ENCODE peak calls at places on chromosomes 16 and 17, in nine cellular contexts. U, O, W, J, S, R, D, T and E are unnamed samples.

GRCh38 chr16:74309789-74310781 is 13.5 kb downstream of the PSMD7 start:
- DNase-seq in U (peak), O (peak), W (peak), J (peak), S (peak), R (peak), D (peak), T (peak), E (peak)

GRCh38 chr16:81416749-81417148 is 27.9 kb upstream of the CMIP start:
- DNase-seq in U (no peak), O (no peak), W (no peak), J (no peak), S (no peak), R (no peak), D (no peak), T (no peak), E (no peak)

GRCh38 chr16:85145734-85146531 is 33.7 kb upstream of the CIBAR2 start:
- DNase-seq in U (no peak), O (no peak), W (no peak), J (no peak), S (no peak), R (no peak), D (peak), T (no peak), E (no peak)

GRCh38 chr17:57587201-57587870 is 157.8 kb downstream of the CCDC182 start:
- DNase-seq in U (no peak), O (no peak), W (no peak), J (no peak), S (no peak), R (no peak), D (no peak), T (no peak), E (no peak)

GRCh38 chr16:84839054-84839453 is 19.3 kb downstream of the CRISPLD2 start:
- DNase-seq in U (peak), O (no peak), W (no peak), J (no peak), S (no peak), R (peak), D (peak), T (no peak), E (peak)

GRCh38 chr17:27808629-27809028 is 8.3 kb upstream of the NOS2 start:
- DNase-seq in U (no peak), O (peak), W (no peak), J (no peak), S (no peak), R (no peak), D (no peak), T (no peak), E (no peak)

GRCh38 chr17:7383371-7383741 is 2.5 kb downstream of the TNK1 start:
- DNase-seq in U (no peak), O (no peak), W (no peak), J (no peak), S (no peak), R (no peak), D (no peak), T (no peak), E (no peak)

GRCh38 chr16:1877804-1878203 is 5.8 kb upstream of the MEIOB start:
- DNase-seq in U (no peak), O (no peak), W (no peak), J (no peak), S (no peak), R (no peak), D (no peak), T (no peak), E (peak)

GRCh38 chr17:40373324-40373723 is 8.8 kb upstream of the GJD3 start:
- DNase-seq in U (no peak), O (no peak), W (no peak), J (no peak), S (no peak), R (peak), D (no peak), T (no peak), E (no peak)

GRCh38 chr16:67483731-67484525 is 581 bp upstream of the AGRP start:
- DNase-seq in U (no peak), O (no peak), W (no peak), J (no peak), S (no peak), R (no peak), D (no peak), T (no peak), E (no peak)

GRCh38 chr16:693766-694165 is 3.6 kb upstream of the WDR24 start:
- DNase-seq in U (no peak), O (no peak), W (no peak), J (no peak), S (no peak), R (no peak), D (no peak), T (no peak), E (no peak)

GRCh38 chr17:49022391-49022941 is 25.3 kb downstream of the IGF2BP1 start:
- DNase-seq in U (no peak), O (peak), W (peak), J (no peak), S (no peak), R (no peak), D (no peak), T (peak), E (peak)

GRCh38 chr16:19980866-19981265 is 92.8 kb downstream of the GPR139 start:
- DNase-seq in U (peak), O (peak), W (peak), J (no peak), S (no peak), R (peak), D (peak), T (peak), E (peak)

GRCh38 chr17:73331060-73331459 is 19.3 kb upstream of the CDC42EP4 start:
- DNase-seq in U (no peak), O (no peak), W (no peak), J (no peak), S (no peak), R (no peak), D (no peak), T (no peak), E (no peak)

GRCh38 chr16:27642753-27643152 is 92.8 kb downstream of the KATNIP start:
- DNase-seq in U (peak), O (peak), W (peak), J (peak), S (no peak), R (peak), D (no peak), T (no peak), E (peak)

GRCh38 chr16:11067697-11068141 is 123.4 kb downstream of the CLEC16A start:
- DNase-seq in U (no peak), O (no peak), W (no peak), J (no peak), S (no peak), R (no peak), D (no peak), T (no peak), E (no peak)

GRCh38 chr17:15039366-15039765 is 225.8 kb downstream of the PMP22 start:
- DNase-seq in U (no peak), O (no peak), W (no peak), J (no peak), S (no peak), R (peak), D (no peak), T (no peak), E (peak)

GRCh38 chr17:15038656-15039055 is 226.5 kb downstream of the PMP22 start:
- DNase-seq in U (no peak), O (no peak), W (no peak), J (no peak), S (no peak), R (peak), D (no peak), T (no peak), E (peak)

GRCh38 chr17:15031971-15032370 is 233.2 kb downstream of the PMP22 start:
- DNase-seq in U (no peak), O (peak), W (peak), J (no peak), S (no peak), R (no peak), D (no peak), T (no peak), E (no peak)

DNA sequence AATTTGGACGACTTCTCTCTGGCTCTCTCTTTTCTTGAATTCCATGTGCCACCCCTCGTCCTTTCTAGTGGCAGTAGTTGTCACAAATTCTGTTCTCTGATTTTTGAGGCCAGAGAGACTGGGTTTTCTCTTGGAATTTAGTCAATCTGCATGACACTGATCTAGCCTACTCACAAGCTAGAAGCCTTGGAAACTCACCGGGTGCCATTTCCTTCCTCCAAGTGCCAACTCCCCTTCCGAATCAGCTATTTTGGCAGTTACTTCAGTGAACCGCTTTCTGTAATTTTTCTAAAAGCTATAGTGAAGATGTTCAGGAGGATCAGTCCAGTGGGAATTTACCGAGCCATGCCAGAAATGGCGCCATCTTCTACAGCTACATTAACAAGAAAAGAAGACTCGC is 228.9 kb downstream of the PMP22 start:
- DNase-seq in U (no peak), O (peak), W (no peak), J (no peak), S (no peak), R (no peak), D (no peak), T (no peak), E (no peak)
- H2AFZ ChIP-seq in U (no peak), O (peak), W (peak), J (no peak), S (no peak), R (no peak), D (no peak), T (no peak), E (no peak)

GRCh38 chr17:32523017-32523680 is 36.4 kb downstream of the CDK5R1 start:
- DNase-seq in U (no peak), O (peak), W (no peak), J (peak), S (peak), R (no peak), D (no peak), T (no peak), E (no peak)
- TF ChIP-seq EZH2phosphoT487 in U (no peak), O (no peak), W (no peak), J (no peak), S (no peak), R (no peak), D (no peak), T (no peak), E (no peak)

DNA sequence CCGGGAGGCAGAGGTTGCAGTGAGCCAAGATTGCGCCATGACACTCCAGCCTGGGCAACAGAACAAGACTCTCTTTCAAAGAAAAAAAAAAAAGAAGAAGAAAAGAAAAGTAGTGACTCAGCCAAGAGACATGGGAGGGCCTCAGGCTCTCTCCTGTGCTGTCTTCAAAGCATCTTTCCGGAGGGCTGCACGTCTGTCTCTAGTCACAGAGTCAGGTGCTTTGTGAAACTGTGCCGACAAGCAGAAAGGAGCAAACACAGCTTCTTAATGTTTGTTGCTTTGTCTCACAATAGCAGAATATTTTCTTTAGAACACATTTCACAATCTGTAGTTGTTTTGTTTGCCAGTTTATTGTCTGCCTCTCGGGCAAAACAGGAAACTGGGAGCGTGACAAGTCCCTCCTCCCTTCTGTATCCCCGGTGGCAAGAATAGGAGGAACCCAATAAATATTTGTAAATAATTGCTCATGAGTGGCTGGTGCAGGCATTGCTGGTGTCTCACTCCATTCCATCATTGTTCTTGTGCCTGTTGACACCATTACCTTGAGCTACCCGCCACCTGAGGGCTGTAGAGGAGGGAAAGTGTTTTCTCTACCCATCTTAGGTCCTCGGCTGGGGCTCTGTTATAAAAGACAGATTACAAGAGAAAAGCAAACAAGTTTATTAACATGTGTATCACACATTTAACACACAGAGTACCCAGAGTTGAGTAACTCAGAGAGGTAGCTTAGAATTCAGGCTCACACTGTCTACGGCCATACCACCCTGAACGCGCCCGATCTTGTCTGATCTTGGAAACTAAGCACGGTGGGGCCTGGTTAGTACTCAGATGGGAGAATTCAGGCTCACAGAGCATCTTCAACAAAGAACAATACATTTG is 5.5 kb downstream of the GAST start:
- DNase-seq in U (no peak), O (no peak), W (no peak), J (no peak), S (no peak), R (peak), D (no peak), T (peak), E (peak)
- H2AFZ ChIP-seq in U (peak), O (peak), W (peak), J (no peak), S (no peak), R (no peak), D (no peak), T (no peak), E (peak)

GRCh38 chr17:5629133-5629532 is 44.8 kb upstream of the NLRP1 start:
- DNase-seq in U (no peak), O (no peak), W (no peak), J (no peak), S (no peak), R (peak), D (no peak), T (no peak), E (no peak)
- TF ChIP-seq EZH2phosphoT487 in U (no peak), O (no peak), W (no peak), J (no peak), S (no peak), R (no peak), D (no peak), T (no peak), E (no peak)

DNA sequence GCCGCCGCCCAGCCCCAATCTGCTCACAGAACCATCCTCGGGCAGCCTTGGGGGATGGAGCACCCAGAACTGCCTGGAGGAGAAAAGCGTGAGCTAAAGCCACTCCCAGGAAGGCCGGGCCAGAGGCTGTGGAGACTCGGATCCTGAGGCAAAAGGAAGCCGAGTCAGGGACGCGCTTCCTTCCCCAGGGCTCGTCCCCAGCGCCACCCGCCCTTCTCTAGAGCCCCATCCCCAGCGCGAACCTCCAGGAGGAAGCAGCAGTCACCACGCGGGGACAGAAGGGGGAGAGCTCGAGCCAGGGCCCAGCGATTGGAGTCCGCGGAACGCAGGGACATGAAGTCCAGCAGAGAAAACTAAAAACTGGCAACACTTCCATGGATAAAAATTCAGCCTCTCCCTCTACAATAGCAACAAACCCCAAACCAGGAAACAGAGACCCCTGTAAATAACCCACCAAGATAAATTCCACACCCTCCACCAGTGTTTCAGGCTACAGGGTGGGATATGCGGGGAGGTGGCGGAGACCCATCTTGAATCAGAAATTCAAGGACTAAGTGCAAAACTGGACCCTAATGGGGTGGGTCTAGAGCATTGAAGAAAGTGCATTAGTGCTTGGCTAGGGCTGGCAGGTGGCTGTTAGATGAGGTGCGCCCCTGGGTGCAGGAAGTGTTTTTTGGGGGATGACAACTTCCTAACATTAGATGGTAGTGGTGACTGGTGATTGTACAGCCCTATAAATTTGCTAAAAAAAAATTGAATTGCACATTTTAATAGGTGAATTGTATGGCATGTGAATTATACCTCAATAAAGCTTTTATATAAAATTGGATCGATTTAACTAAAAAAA is 116.1 kb upstream of the METRNL start:
- DNase-seq in U (no peak), O (peak), W (peak), J (peak), S (no peak), R (peak), D (peak), T (peak), E (peak)
- H2AFZ ChIP-seq in U (no peak), O (peak), W (peak), J (no peak), S (no peak), R (peak), D (no peak), T (peak), E (peak)

GRCh38 chr17:21215935-21216334 is 2.0 kb upstream of the TMEM11 start:
- DNase-seq in U (no peak), O (no peak), W (no peak), J (no peak), S (no peak), R (no peak), D (no peak), T (peak), E (peak)

GRCh38 chr17:21213491-21214014 is 408 bp downstream of the TMEM11 start:
- DNase-seq in U (no peak), O (peak), W (peak), J (peak), S (peak), R (peak), D (peak), T (peak), E (no peak)

GRCh38 chr17:21214015-21214776 is at the start of gene TMEM11:
- DNase-seq in U (peak), O (peak), W (peak), J (peak), S (peak), R (peak), D (peak), T (peak), E (peak)

GRCh38 chr17:21213005-21213404 is 956 bp downstream of the TMEM11 start:
- DNase-seq in U (no peak), O (no peak), W (no peak), J (no peak), S (no peak), R (peak), D (no peak), T (no peak), E (no peak)

DNA sequence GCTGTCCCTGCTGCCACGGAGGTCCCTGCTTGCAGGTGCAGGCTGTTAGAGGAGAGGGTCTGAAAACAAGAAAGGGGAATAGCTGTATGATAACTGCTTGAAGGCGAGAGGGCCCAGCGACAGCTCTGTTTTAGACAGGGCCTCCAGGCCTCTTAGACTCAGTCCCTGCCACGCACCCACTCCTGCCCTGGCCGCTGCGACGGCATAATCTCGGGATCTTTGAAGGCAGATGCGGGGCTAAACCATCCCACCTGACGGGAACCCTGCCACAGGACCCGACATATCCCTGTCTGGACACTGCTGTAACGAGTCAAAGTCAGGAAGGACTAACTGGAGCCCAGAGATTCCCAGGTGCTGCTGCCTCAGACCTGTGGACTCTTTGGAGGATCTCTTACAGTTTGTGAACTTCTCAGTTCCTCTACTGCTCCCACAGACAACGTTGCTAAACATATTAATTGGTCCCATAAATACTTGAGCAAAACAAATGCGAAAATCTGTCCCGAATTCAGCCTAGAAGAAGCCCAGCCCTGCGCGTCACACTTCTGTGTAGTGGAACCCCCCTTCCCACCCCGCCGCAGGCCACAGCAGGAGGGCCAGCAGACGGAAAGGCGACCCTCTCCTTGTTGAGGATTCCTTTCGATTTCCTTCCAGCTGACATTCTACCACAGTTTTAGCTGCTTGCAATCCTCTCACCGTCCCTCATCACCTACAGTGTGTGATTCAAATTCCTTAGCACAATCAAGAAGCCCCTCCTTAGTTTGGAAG is 998 bp upstream of the TMEM11 start:
- DNase-seq in U (no peak), O (peak), W (peak), J (peak), S (no peak), R (peak), D (no peak), T (peak), E (peak)
- TF ChIP-seq EZH2phosphoT487 in U (no peak), O (no peak), W (no peak), J (no peak), S (no peak), R (no peak), D (no peak), T (no peak), E (no peak)

GRCh38 chr16:6096931-6097665 is 999.5 kb upstream of the EEF2KMT start:
- DNase-seq in U (no peak), O (no peak), W (no peak), J (no peak), S (no peak), R (no peak), D (no peak), T (no peak), E (no peak)
- H2AFZ ChIP-seq in U (no peak), O (no peak), W (no peak), J (no peak), S (no peak), R (no peak), D (no peak), T (no peak), E (no peak)

GRCh38 chr16:26561303-26561702 is 505.4 kb upstream of the C16orf82 start:
- DNase-seq in U (no peak), O (no peak), W (no peak), J (no peak), S (no peak), R (no peak), D (no peak), T (no peak), E (no peak)

DNA sequence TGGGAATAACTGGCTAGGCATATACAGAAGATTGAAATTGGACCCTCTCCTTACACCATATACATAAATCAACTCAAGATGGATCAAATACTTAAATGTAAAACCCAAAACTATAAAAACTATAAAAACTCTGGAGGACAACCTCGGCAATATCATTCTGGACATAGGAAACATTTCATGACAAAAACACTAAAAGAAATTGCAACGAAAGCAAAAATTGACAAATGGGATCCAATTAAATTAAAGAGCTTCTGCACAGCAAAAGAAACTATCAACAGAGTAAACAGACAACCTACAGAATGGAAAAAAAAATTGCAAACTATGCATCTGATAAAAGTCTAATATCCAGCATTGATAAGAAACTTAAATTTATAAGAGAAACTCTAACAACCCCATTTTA is 503.7 kb upstream of the C16orf82 start:
- DNase-seq in U (no peak), O (no peak), W (no peak), J (no peak), S (no peak), R (no peak), D (no peak), T (no peak), E (no peak)
- TF ChIP-seq EZH2phosphoT487 in U (no peak), O (no peak), W (no peak), J (no peak), S (no peak), R (no peak), D (no peak), T (no peak), E (no peak)